ENCODE peak calls at places on chromosomes 11 and 22, in six cellular contexts. Q, I, U, V, A and S are unnamed samples.

GRCh38 chr11:66339686-66340483 is 3.7 kb upstream of the RIN1 start:
- DNase-seq in Q (no peak), I (no peak), U (no peak), V (no peak), A (no peak), S (no peak)

GRCh38 chr22:38712496-38713207 is 6.9 kb downstream of the GTPBP1 start:
- DNase-seq in Q (no peak), I (no peak), U (no peak), V (no peak), A (no peak), S (no peak)

GRCh38 chr11:48044577-48044976 is 64.2 kb downstream of the PTPRJ start:
- DNase-seq in Q (no peak), I (no peak), U (no peak), V (peak; percentile 82), A (no peak), S (no peak)

GRCh38 chr11:9847636-9848035 is 183.8 kb downstream of the SWAP70 start:
- DNase-seq in Q (no peak), I (no peak), U (no peak), V (no peak), A (no peak), S (no peak)

GRCh38 chr11:132106336-132106982 is 736.0 kb downstream of the NTM start:
- DNase-seq in Q (no peak), I (no peak), U (no peak), V (no peak), A (no peak), S (no peak)

GRCh38 chr22:37953437-37954179 is at the start of the genes C22orf23 and POLR2F:
- DNase-seq in Q (peak; percentile 91), I (peak; percentile 96), U (peak; percentile 97), V (peak; percentile 98), A (peak; percentile 95), S (peak; percentile 94)

GRCh38 chr11:36899796-36900195 is 301.8 kb upstream of the RAG2 start:
- DNase-seq in Q (no peak), I (no peak), U (no peak), V (no peak), A (no peak), S (no peak)

GRCh38 chr11:10387209-10388083 is 67.6 kb upstream of the AMPD3 start:
- DNase-seq in Q (no peak), I (peak; percentile 84), U (no peak), V (peak; percentile 75), A (no peak), S (no peak)

GRCh38 chr11:88320149-88320559 is 17.4 kb downstream of the CTSC start:
- DNase-seq in Q (no peak), I (no peak), U (no peak), V (no peak), A (no peak), S (no peak)

GRCh38 chr11:68343761-68344256 is 31.4 kb downstream of the LRP5 start:
- DNase-seq in Q (no peak), I (no peak), U (peak; percentile 91), V (no peak), A (no peak), S (no peak)

GRCh38 chr22:22248878-22249277 is 4.3 kb downstream of the VPREB1 start:
- DNase-seq in Q (no peak), I (no peak), U (no peak), V (no peak), A (peak; percentile 17), S (no peak)

GRCh38 chr22:20583471-20583922 is 76.1 kb downstream of the MED15 start:
- DNase-seq in Q (no peak), I (no peak), U (no peak), V (no peak), A (no peak), S (no peak)

GRCh38 chr11:122690801-122691649 is 35.5 kb downstream of the UBASH3B start:
- DNase-seq in Q (no peak), I (no peak), U (peak; percentile 16), V (no peak), A (no peak), S (no peak)
- H3K4me3 ChIP-seq in Q (no peak overlapping the region), I (no peak overlapping the region), U (no peak overlapping the region), V (no peak overlapping the region), A (no peak overlapping the region), S (peak overlapping the region; percentile 33)

GRCh38 chr11:128607819-128608218 is 20.5 kb upstream of the ETS1 start:
- DNase-seq in Q (no peak), I (no peak), U (no peak), V (no peak), A (no peak), S (no peak)
- H3K27ac ChIP-seq in Q (no peak overlapping the region), I (no peak overlapping the region), U (no peak overlapping the region), V (no peak overlapping the region), A (no peak overlapping the region), S (no peak overlapping the region)

DNA sequence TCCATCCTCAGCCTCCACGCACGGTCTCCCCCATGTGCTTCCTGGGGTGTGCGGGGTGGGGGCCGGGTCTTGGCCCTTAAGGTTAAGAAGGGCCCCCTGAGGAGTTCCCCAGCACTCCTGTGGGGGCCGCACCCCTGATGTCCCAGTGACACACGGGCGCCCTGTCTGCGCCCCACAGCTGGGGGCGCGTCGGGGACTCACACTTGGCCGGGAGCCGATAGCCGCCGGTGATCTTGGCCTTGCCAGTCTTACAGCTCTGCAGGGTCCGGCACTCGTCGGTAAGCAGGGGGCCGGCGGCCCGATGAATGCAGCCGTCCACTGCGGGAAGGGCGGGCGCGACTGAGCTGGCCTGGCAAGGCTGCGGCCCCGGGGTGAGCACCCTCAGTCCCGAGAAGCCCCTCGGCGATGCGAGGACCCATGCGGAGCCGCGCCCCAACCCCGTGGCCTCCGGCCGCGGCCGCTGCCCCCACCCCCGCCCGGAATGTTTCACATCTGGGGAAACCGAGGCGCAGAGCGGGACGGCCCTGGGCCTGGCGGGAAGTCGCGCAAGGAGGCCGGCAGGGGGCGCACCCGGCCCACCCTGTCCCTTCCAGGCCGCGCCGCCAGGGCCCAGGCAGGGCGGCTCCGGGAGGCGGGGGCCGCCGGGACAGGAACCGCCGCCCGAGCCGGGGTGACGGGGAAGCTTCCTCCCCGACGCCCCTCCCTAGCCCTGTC is 13.9 kb downstream of the OTUB1 start:
- DNase-seq in Q (no peak), I (peak; percentile 55), U (peak; percentile 65), V (peak; percentile 78), A (peak; percentile 78), S (peak; percentile 77)
- H3K4me3 ChIP-seq in Q (no peak overlapping the region), I (peak overlapping the region; percentile 34), U (no peak overlapping the region), V (no peak overlapping the region), A (no peak overlapping the region), S (peak overlapping the region; percentile 41)

GRCh38 chr22:36021649-36022048 is 7.0 kb downstream of the RBFOX2 start:
- DNase-seq in Q (no peak), I (no peak), U (no peak), V (no peak), A (no peak), S (no peak)

GRCh38 chr22:36022162-36022561 is 6.5 kb downstream of the RBFOX2 start:
- DNase-seq in Q (no peak), I (no peak), U (no peak), V (no peak), A (no peak), S (no peak)

GRCh38 chr22:36027579-36027959 is 1.1 kb downstream of the RBFOX2 start:
- DNase-seq in Q (peak; percentile 13), I (peak; percentile 34), U (peak; percentile 25), V (no peak), A (no peak), S (no peak)

GRCh38 chr22:36026741-36027140 is 1.9 kb downstream of the RBFOX2 start:
- DNase-seq in Q (no peak), I (no peak), U (no peak), V (no peak), A (no peak), S (no peak)

DNA sequence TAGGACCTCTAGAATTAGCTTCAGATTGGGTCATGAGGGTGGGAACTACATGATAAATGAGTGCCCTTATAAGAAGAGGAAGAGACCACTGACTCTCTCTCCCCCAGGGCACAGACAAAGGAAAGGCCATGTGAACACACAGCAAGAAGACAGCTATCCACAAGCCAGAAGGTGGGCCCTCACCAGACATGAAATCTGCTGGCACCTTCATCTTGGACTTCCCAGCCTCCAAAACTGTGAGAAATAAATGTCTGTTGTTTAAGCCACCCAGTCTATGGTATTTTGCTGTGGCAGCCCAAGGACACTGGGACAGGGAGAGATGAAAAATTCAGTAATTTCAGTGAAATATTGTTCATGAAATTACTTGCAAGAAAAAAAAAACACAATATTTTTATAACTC is 5.9 kb downstream of the RBFOX2 start:
- DNase-seq in Q (no peak), I (no peak), U (no peak), V (no peak), A (no peak), S (no peak)
- H3K27ac ChIP-seq in Q (no peak overlapping the region), I (peak overlapping the region; percentile 78), U (no peak overlapping the region), V (peak overlapping the region; percentile 18), A (no peak overlapping the region), S (peak overlapping the region; percentile 24)

GRCh38 chr11:85718126-85718943 is 32.3 kb upstream of the CCDC89 start:
- DNase-seq in Q (no peak), I (no peak), U (no peak), V (no peak), A (no peak), S (no peak)
- H3K4me3 ChIP-seq in Q (peak overlapping the region; percentile 41), I (no peak overlapping the region), U (no peak overlapping the region), V (peak overlapping the region; percentile 3), A (no peak overlapping the region), S (no peak overlapping the region)

GRCh38 chr11:28632338-28632737 is 524.1 kb downstream of the METTL15 start:
- DNase-seq in Q (peak; percentile 32), I (no peak), U (no peak), V (no peak), A (no peak), S (no peak)

GRCh38 chr11:28629235-28629634 is 521.0 kb downstream of the METTL15 start:
- DNase-seq in Q (no peak), I (no peak), U (no peak), V (no peak), A (no peak), S (no peak)

GRCh38 chr11:28628412-28628811 is 520.2 kb downstream of the METTL15 start:
- DNase-seq in Q (no peak), I (no peak), U (no peak), V (no peak), A (no peak), S (no peak)

GRCh38 chr11:28625532-28625931 is 517.3 kb downstream of the METTL15 start:
- DNase-seq in Q (no peak), I (no peak), U (no peak), V (no peak), A (no peak), S (no peak)

DNA sequence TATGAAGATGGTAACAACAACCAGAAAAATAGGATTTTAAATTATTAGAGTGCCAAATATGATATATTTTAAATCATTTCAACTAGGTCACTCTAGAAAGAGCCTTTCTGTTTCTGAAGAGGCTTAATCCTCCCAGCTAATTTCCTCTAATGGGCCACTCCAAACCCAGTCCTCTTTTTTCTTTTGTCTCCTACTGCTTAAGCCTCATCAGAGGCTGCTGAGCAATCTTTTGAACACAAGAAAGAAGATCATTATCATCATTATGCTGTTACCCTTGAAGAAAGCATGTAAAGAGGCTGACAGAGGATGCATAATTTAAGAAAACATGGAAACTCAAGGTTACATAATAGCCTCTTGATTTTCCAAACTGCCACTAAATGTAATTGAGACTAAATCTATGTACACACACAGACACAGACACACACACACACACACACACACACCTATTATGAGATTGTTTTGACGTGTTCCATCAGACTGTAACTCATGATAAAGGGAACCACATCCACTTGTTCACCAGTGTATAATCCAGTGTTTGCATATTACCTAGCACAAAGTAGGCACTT is 519.6 kb downstream of the METTL15 start:
- DNase-seq in Q (no peak), I (no peak), U (no peak), V (no peak), A (no peak), S (no peak)
- H3K27ac ChIP-seq in Q (no peak overlapping the region), I (no peak overlapping the region), U (no peak overlapping the region), V (no peak overlapping the region), A (no peak overlapping the region), S (no peak overlapping the region)